ENCODE peak calls at places on chromosomes 2 and 18, in seven cellular contexts. S is nephron progenitor cell; R is fibroblast of the aortic adventitia; E is left ventricle myocardium superior; D is memory B cell; C is GM10248; Y is stimulated activated CD8-positive, alpha-beta memory T cell treated with anti-CD3 and anti-CD28 coated beads, Interleukin-15, amount 100 ng/mL, for 1 hour. W is an unnamed sample.

GRCh38 chr2:67667054-67667908 is 270.1 kb downstream of the ETAA1 start:
- DNase-seq in S (no peak), C (no peak), R (peak), Y (no peak), E (no peak), D (no peak), W (no peak)

GRCh38 chr2:43169091-43169936 is 57.1 kb downstream of the ZFP36L2 start:
- DNase-seq in D (peak), S (no peak), E (no peak), Y (no peak), R (no peak), C (peak), W (no peak)

GRCh38 chr2:231452799-231453508 is 11.3 kb downstream of the NCL start:
- DNase-seq in Y (no peak), D (no peak), S (no peak), R (no peak), E (no peak), C (no peak), W (no peak)

GRCh38 chr2:236782938-236783337 is 213.3 kb downstream of the ACKR3 start:
- DNase-seq in E (no peak), S (no peak), C (no peak), Y (no peak), R (peak), D (no peak), W (no peak)

GRCh38 chr2:12884713-12885282 is 168.1 kb downstream of the TRIB2 start:
- DNase-seq in D (no peak), E (peak), Y (no peak), C (no peak), S (peak), R (peak), W (peak)

GRCh38 chr2:64212801-64213321 is 68.6 kb upstream of the PELI1 start:
- DNase-seq in E (no peak), Y (no peak), S (no peak), D (no peak), C (peak), R (peak), W (no peak)

GRCh38 chr2:76642122-76642521 is 880.1 kb downstream of the LRRTM4 start:
- DNase-seq in S (no peak), E (peak), Y (no peak), D (no peak), R (no peak), C (no peak), W (no peak)

GRCh38 chr2:128690431-128690830 is 371.8 kb upstream of the HS6ST1 start:
- DNase-seq in S (no peak), Y (no peak), E (no peak), D (no peak), R (no peak), C (peak), W (no peak)

GRCh38 chr2:78676921-78677696 is 348.4 kb upstream of the REG3G start:
- DNase-seq in Y (no peak), R (no peak), C (no peak), E (no peak), D (no peak), S (no peak), W (no peak)

GRCh38 chr2:112714836-112715631 is 5.8 kb upstream of the NT5DC4 start:
- DNase-seq in S (no peak), C (no peak), R (peak), D (no peak), E (no peak), Y (no peak), W (no peak)

GRCh38 chr2:191318037-191318728 is 73.0 kb downstream of the MYO1B start:
- DNase-seq in Y (no peak), E (no peak), D (no peak), R (peak), S (no peak), C (no peak), W (no peak)

GRCh38 chr18:67432806-67433205 is 83.7 kb downstream of the DSEL start:
- DNase-seq in E (no peak), C (no peak), Y (no peak), D (no peak), S (no peak), R (no peak), W (no peak)

GRCh38 chr2:75594599-75594998 is 33.9 kb upstream of the EVA1A start:
- DNase-seq in S (no peak), E (no peak), Y (no peak), C (no peak), D (no peak), R (no peak), W (no peak)

GRCh38 chr2:203915256-203915655 is 21.3 kb upstream of the ICOS start:
- DNase-seq in E (no peak), D (no peak), S (no peak), Y (no peak), C (no peak), R (peak), W (no peak)

GRCh38 chr18:56248613-56249235 is 389.7 kb downstream of the TXNL1 start:
- DNase-seq in C (peak), E (no peak), S (no peak), D (peak), R (no peak), Y (no peak), W (no peak)

GRCh38 chr18:79405019-79405780 is 9.5 kb downstream of the NFATC1 start:
- DNase-seq in D (no peak), Y (no peak), S (no peak), R (no peak), E (peak), C (no peak), W (no peak)

GRCh38 chr2:38742797-38743559 is 8.2 kb downstream of the SRSF7 start:
- DNase-seq in R (no peak), D (no peak), C (no peak), E (no peak), Y (no peak), S (no peak), W (no peak)

GRCh38 chr2:31729442-31730092 is 148.8 kb upstream of the SRD5A2 start:
- DNase-seq in R (peak), S (no peak), E (no peak), Y (no peak), D (no peak), C (no peak), W (peak)

GRCh38 chr2:95372845-95373244 is 29.7 kb upstream of the FAHD2A start:
- DNase-seq in C (no peak), R (no peak), Y (no peak), E (no peak), D (no peak), S (no peak), W (no peak)

GRCh38 chr2:57549642-57550102 is 496.9 kb upstream of the VRK2 start:
- DNase-seq in R (no peak), D (no peak), S (no peak), C (peak), Y (no peak), E (no peak), W (peak)

GRCh38 chr2:187934692-187935091 is 357.0 kb upstream of the GULP1 start:
- DNase-seq in Y (no peak), R (no peak), D (no peak), C (no peak), E (no peak), S (no peak), W (no peak)

GRCh38 chr18:79631096-79631507 is 48.5 kb upstream of the CTDP1 start:
- DNase-seq in E (no peak), S (no peak), C (no peak), Y (no peak), R (no peak), D (no peak), W (no peak)

GRCh38 chr2:56357655-56358295 is 174.0 kb downstream of the CCDC85A start:
- DNase-seq in Y (no peak), C (no peak), E (no peak), D (no peak), S (no peak), R (no peak), W (no peak)

GRCh38 chr2:160752475-160753330 is 259.1 kb upstream of the RBMS1 start:
- DNase-seq in D (no peak), S (no peak), E (no peak), R (peak), Y (no peak), C (no peak), W (peak)

GRCh38 chr2:195622966-195623365 is 34.1 kb upstream of the SLC39A10 start:
- DNase-seq in E (no peak), S (no peak), C (no peak), Y (no peak), R (no peak), D (no peak), W (no peak)

GRCh38 chr2:132915812-132916211 is 245.8 kb upstream of the LYPD1 start:
- DNase-seq in R (peak), C (no peak), S (no peak), E (no peak), Y (no peak), D (no peak), W (no peak)

GRCh38 chr2:66428986-66429612 is 5.8 kb upstream of the MEIS1 start:
- DNase-seq in R (peak), D (no peak), E (no peak), S (no peak), C (no peak), Y (no peak), W (no peak)

GRCh38 chr18:63199743-63200241 is 119.8 kb downstream of the BCL2 start:
- DNase-seq in D (no peak), E (no peak), R (no peak), S (no peak), Y (no peak), C (no peak), W (no peak)